ENCODE peak calls at places on chromosome 3, in six cellular contexts. One of them, this sample, is unnamed. For H3K4me1 and H3K27me3, the result is how much of the 10 kb centered on the place peaks cover.

GRCh38 chr3:153350420-153350819 is 188.4 kb downstream of the RAP2B start:
- DNase-seq in trophoblast cell: peak
- DNase-seq in prostate gland: no peak
- DNase-seq in spleen: no peak
- DNase-seq in neural progenitor cell: no peak
- DNase-seq in tibial nerve: no peak
- DNase-seq in this sample: peak

GRCh38 chr3:129481783-129482332 is 41.8 kb downstream of the IFT122 start:
- DNase-seq in trophoblast cell: no peak
- DNase-seq in prostate gland: peak
- DNase-seq in spleen: no peak
- DNase-seq in neural progenitor cell: no peak
- DNase-seq in tibial nerve: peak
- DNase-seq in this sample: no peak

GRCh38 chr3:141788147-141788546 is 24.9 kb downstream of the GRK7 start:
- DNase-seq in trophoblast cell: no peak
- DNase-seq in prostate gland: no peak
- DNase-seq in spleen: no peak
- DNase-seq in neural progenitor cell: no peak
- DNase-seq in tibial nerve: no peak
- DNase-seq in this sample: no peak

GRCh38 chr3:110126065-110126464 is 788.7 kb upstream of the DPPA4 start:
- DNase-seq in trophoblast cell: no peak
- DNase-seq in prostate gland: no peak
- DNase-seq in spleen: no peak
- DNase-seq in neural progenitor cell: no peak
- DNase-seq in tibial nerve: no peak
- DNase-seq in this sample: no peak

GRCh38 chr3:38111201-38111600 is 25.7 kb downstream of the ACAA1 start:
- DNase-seq in trophoblast cell: no peak
- DNase-seq in prostate gland: no peak
- DNase-seq in spleen: no peak
- DNase-seq in neural progenitor cell: no peak
- DNase-seq in tibial nerve: no peak
- DNase-seq in this sample: no peak

GRCh38 chr3:31772155-31772761 is 208.8 kb downstream of the OSBPL10 start:
- DNase-seq in trophoblast cell: no peak
- DNase-seq in prostate gland: no peak
- DNase-seq in spleen: no peak
- DNase-seq in neural progenitor cell: no peak
- DNase-seq in tibial nerve: no peak
- DNase-seq in this sample: no peak

GRCh38 chr3:37580237-37580636 is 281.4 kb upstream of the CTDSPL start:
- DNase-seq in trophoblast cell: no peak
- DNase-seq in prostate gland: no peak
- DNase-seq in spleen: no peak
- DNase-seq in neural progenitor cell: no peak
- DNase-seq in tibial nerve: no peak
- DNase-seq in this sample: no peak

GRCh38 chr3:115862824-115863223 is 239.5 kb downstream of the GAP43 start:
- DNase-seq in trophoblast cell: no peak
- DNase-seq in prostate gland: no peak
- DNase-seq in spleen: no peak
- DNase-seq in neural progenitor cell: peak
- DNase-seq in tibial nerve: no peak
- DNase-seq in this sample: no peak

GRCh38 chr3:36679384-36680200 is 84.8 kb downstream of the DCLK3 start:
- DNase-seq in trophoblast cell: peak
- DNase-seq in prostate gland: no peak
- DNase-seq in spleen: no peak
- DNase-seq in neural progenitor cell: no peak
- DNase-seq in tibial nerve: no peak
- DNase-seq in this sample: peak

GRCh38 chr3:100329800-100330489 is 4.6 kb upstream of the NIT2 start:
- DNase-seq in trophoblast cell: no peak
- DNase-seq in prostate gland: peak
- DNase-seq in spleen: no peak
- DNase-seq in neural progenitor cell: no peak
- DNase-seq in tibial nerve: no peak
- DNase-seq in this sample: no peak

GRCh38 chr3:126056681-126057546 is 27.0 kb downstream of the SLC41A3 start:
- DNase-seq in trophoblast cell: peak
- DNase-seq in prostate gland: no peak
- DNase-seq in spleen: peak
- DNase-seq in neural progenitor cell: no peak
- DNase-seq in tibial nerve: no peak
- DNase-seq in this sample: peak

GRCh38 chr3:65060904-65061303 is 373.1 kb upstream of the ADAMTS9 start:
- DNase-seq in trophoblast cell: no peak
- DNase-seq in prostate gland: no peak
- DNase-seq in spleen: no peak
- DNase-seq in neural progenitor cell: no peak
- DNase-seq in tibial nerve: no peak
- DNase-seq in this sample: no peak

DNA sequence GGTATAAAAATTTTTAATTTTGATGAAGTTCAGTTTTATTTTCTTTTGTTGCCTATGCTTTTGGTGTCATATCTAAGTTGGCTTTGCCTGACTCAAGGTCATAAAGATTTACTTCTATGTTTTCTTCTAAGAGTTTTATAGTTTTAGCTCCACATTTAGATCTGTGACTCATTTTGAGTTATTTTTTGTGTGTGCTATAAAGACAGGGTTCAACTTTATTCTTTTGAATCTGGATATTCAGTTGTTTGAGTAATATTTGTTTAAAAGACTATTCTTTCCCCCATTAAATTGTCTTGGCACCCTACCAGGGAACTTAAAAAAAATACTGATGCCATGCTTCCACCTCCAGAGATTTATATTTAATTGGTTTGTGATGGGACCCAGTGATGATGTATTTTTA is 4.0 kb downstream of the MAP3K13 start:
- DNase-seq in trophoblast cell: no peak
- DNase-seq in prostate gland: no peak
- DNase-seq in spleen: no peak
- DNase-seq in neural progenitor cell: no peak
- DNase-seq in tibial nerve: no peak
- DNase-seq in this sample: no peak
- H3K4me1 ChIP-seq in trophoblast cell: under half
- H3K4me1 ChIP-seq in prostate gland: under half
- H3K4me1 ChIP-seq in spleen: under half
- H3K4me1 ChIP-seq in neural progenitor cell: under half
- H3K4me1 ChIP-seq in tibial nerve: under half
- H3K4me1 ChIP-seq in this sample: under half

GRCh38 chr3:15086263-15086662 is 12.7 kb downstream of the RBSN start:
- DNase-seq in trophoblast cell: no peak
- DNase-seq in prostate gland: no peak
- DNase-seq in spleen: no peak
- DNase-seq in neural progenitor cell: no peak
- DNase-seq in tibial nerve: no peak
- DNase-seq in this sample: no peak
- H3K27me3 ChIP-seq in trophoblast cell: under half
- H3K27me3 ChIP-seq in prostate gland: under half
- H3K27me3 ChIP-seq in spleen: under half
- H3K27me3 ChIP-seq in neural progenitor cell: under half
- H3K27me3 ChIP-seq in tibial nerve: under half
- H3K27me3 ChIP-seq in this sample: under half

DNA sequence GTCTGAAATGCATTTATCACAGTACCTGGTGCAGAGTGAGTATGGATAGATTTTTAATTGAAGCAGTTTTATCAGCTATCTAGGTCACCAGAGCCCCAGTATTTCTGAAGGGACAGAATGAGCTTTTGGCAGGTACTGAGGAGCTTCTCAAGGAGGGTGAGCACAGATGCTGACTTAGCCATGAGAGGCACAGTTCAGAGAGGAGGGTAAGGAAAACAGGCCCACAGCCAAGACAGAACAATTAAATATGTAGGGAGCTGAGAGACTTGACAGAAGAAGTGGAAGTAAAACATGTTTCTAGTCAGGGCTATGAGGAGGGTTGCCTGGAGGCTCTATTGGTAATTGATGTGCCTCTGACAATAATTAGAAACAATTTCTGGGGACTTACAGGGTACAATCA is 20.1 kb downstream of the ZNF80 start:
- DNase-seq in trophoblast cell: no peak
- DNase-seq in prostate gland: no peak
- DNase-seq in spleen: no peak
- DNase-seq in neural progenitor cell: no peak
- DNase-seq in tibial nerve: no peak
- DNase-seq in this sample: no peak
- H3K4me1 ChIP-seq in trophoblast cell: under half
- H3K4me1 ChIP-seq in prostate gland: under half
- H3K4me1 ChIP-seq in spleen: under half
- H3K4me1 ChIP-seq in neural progenitor cell: under half
- H3K4me1 ChIP-seq in tibial nerve: under half
- H3K4me1 ChIP-seq in this sample: under half

GRCh38 chr3:57061556-57061955 is 1.1 kb downstream of the SPATA12 start:
- DNase-seq in trophoblast cell: no peak
- DNase-seq in prostate gland: no peak
- DNase-seq in spleen: no peak
- DNase-seq in neural progenitor cell: no peak
- DNase-seq in tibial nerve: no peak
- DNase-seq in this sample: no peak
- H3K27me3 ChIP-seq in trophoblast cell: under half
- H3K27me3 ChIP-seq in prostate gland: under half
- H3K27me3 ChIP-seq in spleen: under half
- H3K27me3 ChIP-seq in neural progenitor cell: under half
- H3K27me3 ChIP-seq in tibial nerve: under half
- H3K27me3 ChIP-seq in this sample: under half